ENCODE peak calls at places on chromosomes 12 and 14, in four cellular contexts. V, M, E and I are unnamed samples.

GRCh38 chr12:96107236-96107635 is 71.8 kb upstream of the LTA4H start:
- DNase-seq in V (no peak), M (no peak), E (no peak), I (no peak)

GRCh38 chr12:43676183-43676813 is 82.3 kb downstream of the PUS7L start:
- DNase-seq in V (peak), M (no peak), E (peak), I (no peak)

GRCh38 chr14:71021347-71022014 is 114.2 kb downstream of the PCNX1 start:
- DNase-seq in V (peak), M (no peak), E (no peak), I (peak)

GRCh38 chr12:64616221-64616620 is 5.9 kb downstream of the RASSF3 start:
- DNase-seq in V (peak), M (no peak), E (no peak), I (no peak)

GRCh38 chr14:78618379-78618778 is 448.2 kb downstream of the NRXN3 start:
- DNase-seq in V (no peak), M (no peak), E (no peak), I (no peak)

GRCh38 chr12:2501464-2502181 is 293.1 kb upstream of the FKBP4 start:
- DNase-seq in V (no peak), M (no peak), E (no peak), I (no peak)

GRCh38 chr12:12807970-12808702 is 5.0 kb upstream of the DDX47 start:
- DNase-seq in V (peak), M (no peak), E (no peak), I (peak)

GRCh38 chr12:13587721-13588389 is 391.3 kb downstream of the EMP1 start:
- DNase-seq in V (no peak), M (no peak), E (no peak), I (no peak)

GRCh38 chr12:45439039-45439438 is 223.1 kb downstream of the ANO6 start:
- DNase-seq in V (peak), M (no peak), E (no peak), I (no peak)

GRCh38 chr12:51245476-51246253 is 7.0 kb downstream of the DAZAP2 start:
- DNase-seq in V (no peak), M (no peak), E (no peak), I (no peak)
- H3K4me2 ChIP-seq in V (peak), M (no peak), E (no peak), I (no peak)

GRCh38 chr12:66496595-66496994 is 182.3 kb downstream of the GRIP1 start:
- DNase-seq in V (no peak), M (no peak), E (peak), I (no peak)

GRCh38 chr12:66493841-66494240 is 185.0 kb downstream of the GRIP1 start:
- DNase-seq in V (no peak), M (no peak), E (no peak), I (no peak)

GRCh38 chr12:66495709-66496108 is 183.2 kb downstream of the GRIP1 start:
- DNase-seq in V (no peak), M (no peak), E (no peak), I (no peak)

GRCh38 chr12:66500094-66500493 is 178.8 kb downstream of the GRIP1 start:
- DNase-seq in V (no peak), M (no peak), E (no peak), I (no peak)

DNA sequence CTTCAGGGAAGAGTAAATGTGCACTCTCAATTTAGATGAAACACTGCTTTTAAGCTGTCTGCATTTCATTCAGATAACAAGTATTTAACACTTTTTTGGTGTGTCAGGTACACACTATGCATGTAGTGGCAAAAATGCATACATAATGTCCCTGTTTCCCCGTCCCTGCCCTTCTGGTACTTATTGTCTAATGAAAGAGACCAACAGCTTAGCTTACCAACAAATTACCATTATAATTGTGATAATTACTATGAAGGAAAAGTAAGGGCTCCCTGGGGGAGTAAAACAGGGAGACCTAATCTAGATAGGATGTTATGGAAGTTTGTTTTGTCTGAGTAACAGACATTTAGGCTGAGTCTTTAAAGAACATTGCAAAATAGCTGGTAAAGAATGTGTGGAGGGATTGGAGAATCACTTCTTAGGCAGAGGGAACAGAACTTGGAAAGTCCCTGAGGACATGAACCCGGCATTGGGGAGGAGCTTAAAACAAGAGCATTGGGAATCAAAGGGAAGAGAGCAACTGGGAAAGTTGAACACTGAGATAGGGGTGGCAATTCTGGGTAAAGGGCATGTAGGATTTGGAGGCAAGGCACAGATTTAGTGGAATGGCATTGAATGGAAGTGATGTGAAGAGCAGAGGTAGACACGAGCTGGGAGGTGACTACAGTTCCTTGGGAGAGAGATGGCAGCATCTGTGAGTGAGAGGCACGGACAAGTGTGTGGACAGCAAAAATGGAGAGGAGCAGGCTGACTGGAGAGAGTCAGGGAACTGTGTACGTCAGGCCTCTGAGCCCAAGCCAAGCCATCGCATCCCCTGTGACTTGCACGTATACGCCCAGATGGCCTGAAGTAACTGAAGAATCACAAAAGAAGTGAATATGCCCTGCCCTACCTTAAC is 181.6 kb downstream of the GRIP1 start:
- DNase-seq in V (no peak), M (no peak), E (peak), I (no peak)
- H2BK120ac ChIP-seq in V (no peak), M (no peak), E (no peak), I (no peak)

GRCh38 chr12:7907009-7907408 is 29.0 kb downstream of the SLC2A3 start:
- DNase-seq in V (peak), M (peak), E (peak), I (peak)

GRCh38 chr12:7899755-7900154 is 27.0 kb upstream of the SLC2A14 start:
- DNase-seq in V (peak), M (no peak), E (no peak), I (no peak)

DNA sequence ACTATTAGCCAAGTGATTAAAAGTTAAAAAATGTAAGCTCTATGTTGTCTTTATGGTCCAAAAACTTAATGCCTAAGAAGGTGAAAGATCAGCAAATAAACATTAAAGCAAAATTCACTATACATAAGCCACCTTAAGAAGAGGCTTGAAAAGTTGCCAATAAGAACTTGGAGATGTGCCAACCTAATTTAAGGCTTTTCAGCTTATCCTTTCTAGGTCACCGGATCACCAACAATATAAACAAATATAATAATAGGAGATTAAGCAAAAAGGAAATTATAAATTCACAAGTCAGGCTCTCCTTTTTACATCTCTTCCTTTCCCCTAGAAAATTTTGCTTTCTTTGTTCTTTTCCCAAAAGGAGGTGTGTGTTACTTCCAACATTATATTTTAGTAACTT is 30.9 kb downstream of the SLC2A3 start:
- DNase-seq in V (no peak), M (no peak), E (no peak), I (peak)
- H2BK5ac ChIP-seq in V (no peak), M (no peak), E (peak), I (no peak)

DNA sequence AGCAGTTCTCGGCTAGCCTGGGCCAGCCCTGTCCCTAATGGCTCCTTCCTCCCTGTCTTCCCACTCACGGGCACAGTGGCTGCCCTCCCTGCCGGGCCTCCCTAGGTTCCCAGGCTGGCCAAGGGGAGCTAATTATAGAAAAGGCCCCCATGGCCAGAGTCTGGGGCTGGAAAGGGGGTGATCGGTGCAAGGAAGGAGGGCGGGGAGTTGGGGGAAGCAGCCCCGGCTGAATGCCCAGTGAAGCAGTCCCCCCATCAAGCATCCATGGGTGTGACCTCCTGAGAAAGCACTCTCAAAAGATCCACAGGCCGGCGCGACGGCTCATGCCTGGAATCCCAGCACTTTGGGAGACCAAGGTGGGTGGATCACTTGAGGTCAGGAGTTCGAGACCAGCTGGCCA is 54.9 kb downstream of the TESC start:
- DNase-seq in V (no peak), M (no peak), E (no peak), I (no peak)
- H3K4me2 ChIP-seq in V (no peak), M (no peak), E (no peak), I (no peak)